ENCODE peak calls at places on chromosomes 5 and 9, in five cellular contexts. One of them, this sample, is unnamed.
A peak's percentile ranks its signal among the peaks of the same experiment; 100 is the strongest.

GRCh38 chr9:26682041-26682440 is 210.6 kb downstream of the CAAP1 start:
- DNase-seq in uterus: no peak
- DNase-seq in lower leg skin: no peak
- DNase-seq in CD8-positive, alpha-beta T cell: no peak
- DNase-seq in astrocyte of the spinal cord: no peak
- DNase-seq in this sample: no peak

GRCh38 chr5:151141535-151141934 is 16.0 kb downstream of the ANXA6 start:
- DNase-seq in lower leg skin: no peak
- DNase-seq in uterus: peak; percentile 64
- DNase-seq in astrocyte of the spinal cord: peak; percentile 39
- DNase-seq in CD8-positive, alpha-beta T cell: peak; percentile 74
- DNase-seq in this sample: no peak

GRCh38 chr5:138649775-138650174 is 74.6 kb upstream of the HSPA9 start:
- DNase-seq in uterus: no peak
- DNase-seq in lower leg skin: no peak
- DNase-seq in astrocyte of the spinal cord: no peak
- DNase-seq in CD8-positive, alpha-beta T cell: no peak
- DNase-seq in this sample: no peak

GRCh38 chr5:94080390-94080789 is 339.0 kb upstream of the POU5F2 start:
- DNase-seq in CD8-positive, alpha-beta T cell: no peak
- DNase-seq in astrocyte of the spinal cord: no peak
- DNase-seq in uterus: no peak
- DNase-seq in lower leg skin: no peak
- DNase-seq in this sample: no peak

GRCh38 chr9:114521846-114522245 is 16.6 kb upstream of the WHRN start:
- DNase-seq in astrocyte of the spinal cord: peak; percentile 27
- DNase-seq in CD8-positive, alpha-beta T cell: no peak
- DNase-seq in uterus: no peak
- DNase-seq in lower leg skin: no peak
- DNase-seq in this sample: no peak

GRCh38 chr9:115777610-115778009 is 376.0 kb upstream of the PAPPA start:
- DNase-seq in uterus: no peak
- DNase-seq in lower leg skin: no peak
- DNase-seq in astrocyte of the spinal cord: peak; percentile 9
- DNase-seq in CD8-positive, alpha-beta T cell: no peak
- DNase-seq in this sample: no peak

GRCh38 chr5:151733727-151734408 is 24.6 kb downstream of the ATOX1 start:
- DNase-seq in uterus: no peak
- DNase-seq in CD8-positive, alpha-beta T cell: no peak
- DNase-seq in lower leg skin: no peak
- DNase-seq in astrocyte of the spinal cord: peak; percentile 64
- DNase-seq in this sample: no peak

GRCh38 chr5:113760486-113760885 is 247.0 kb downstream of the YTHDC2 start:
- DNase-seq in CD8-positive, alpha-beta T cell: no peak
- DNase-seq in astrocyte of the spinal cord: no peak
- DNase-seq in lower leg skin: no peak
- DNase-seq in uterus: no peak
- DNase-seq in this sample: no peak

GRCh38 chr9:122642226-122642625 is 15.2 kb downstream of the OR1B1 start:
- DNase-seq in lower leg skin: no peak
- DNase-seq in CD8-positive, alpha-beta T cell: no peak
- DNase-seq in astrocyte of the spinal cord: no peak
- DNase-seq in uterus: no peak
- DNase-seq in this sample: no peak

GRCh38 chr9:38153152-38153909 is 84.3 kb upstream of the SHB start:
- DNase-seq in astrocyte of the spinal cord: no peak
- DNase-seq in uterus: no peak
- DNase-seq in CD8-positive, alpha-beta T cell: no peak
- DNase-seq in lower leg skin: no peak
- DNase-seq in this sample: no peak

GRCh38 chr5:153658606-153659005 is 168.1 kb downstream of the GRIA1 start:
- DNase-seq in astrocyte of the spinal cord: peak; percentile 13
- DNase-seq in CD8-positive, alpha-beta T cell: no peak
- DNase-seq in uterus: no peak
- DNase-seq in lower leg skin: no peak
- DNase-seq in this sample: no peak

GRCh38 chr9:70407081-70407503 is 7.4 kb downstream of the KLF9 start:
- DNase-seq in astrocyte of the spinal cord: peak; percentile 89
- DNase-seq in lower leg skin: no peak
- DNase-seq in uterus: no peak
- DNase-seq in CD8-positive, alpha-beta T cell: no peak
- DNase-seq in this sample: peak; percentile 89

GRCh38 chr5:137718611-137719010 is 17.3 kb downstream of the KLHL3 start:
- DNase-seq in lower leg skin: no peak
- DNase-seq in astrocyte of the spinal cord: no peak
- DNase-seq in uterus: no peak
- DNase-seq in CD8-positive, alpha-beta T cell: no peak
- DNase-seq in this sample: no peak

GRCh38 chr9:114269023-114269422 is 53.9 kb upstream of the ORM1 start:
- DNase-seq in uterus: no peak
- DNase-seq in CD8-positive, alpha-beta T cell: no peak
- DNase-seq in lower leg skin: no peak
- DNase-seq in astrocyte of the spinal cord: no peak
- DNase-seq in this sample: no peak

GRCh38 chr5:15575566-15576195 is 75.7 kb downstream of the FBXL7 start:
- DNase-seq in astrocyte of the spinal cord: no peak
- DNase-seq in lower leg skin: no peak
- DNase-seq in uterus: no peak
- DNase-seq in CD8-positive, alpha-beta T cell: no peak
- DNase-seq in this sample: no peak

GRCh38 chr5:142888469-142889085 is 118.4 kb downstream of the ARHGAP26 start:
- DNase-seq in uterus: no peak
- DNase-seq in astrocyte of the spinal cord: peak; percentile 57
- DNase-seq in lower leg skin: no peak
- DNase-seq in CD8-positive, alpha-beta T cell: no peak
- DNase-seq in this sample: no peak

GRCh38 chr5:131270809-131271208 is 7.0 kb downstream of the CDC42SE2 start:
- DNase-seq in CD8-positive, alpha-beta T cell: no peak
- DNase-seq in astrocyte of the spinal cord: peak; percentile 32
- DNase-seq in uterus: no peak
- DNase-seq in lower leg skin: no peak
- DNase-seq in this sample: no peak

GRCh38 chr5:108046955-108047670 is 334.8 kb downstream of the FBXL17 start:
- DNase-seq in astrocyte of the spinal cord: no peak
- DNase-seq in uterus: no peak
- DNase-seq in CD8-positive, alpha-beta T cell: no peak
- DNase-seq in lower leg skin: no peak
- DNase-seq in this sample: no peak

GRCh38 chr5:72584466-72584865 is 77.3 kb upstream of the ZNF366 start:
- DNase-seq in CD8-positive, alpha-beta T cell: no peak
- DNase-seq in uterus: no peak
- DNase-seq in lower leg skin: no peak
- DNase-seq in astrocyte of the spinal cord: no peak
- DNase-seq in this sample: peak; percentile 87

GRCh38 chr5:128227984-128228383 is 144.4 kb downstream of the SLC12A2 start:
- DNase-seq in CD8-positive, alpha-beta T cell: no peak
- DNase-seq in lower leg skin: peak; percentile 39
- DNase-seq in uterus: peak; percentile 22
- DNase-seq in astrocyte of the spinal cord: peak; percentile 97
- DNase-seq in this sample: peak; percentile 67

GRCh38 chr5:83564069-83564749 is 92.7 kb downstream of the VCAN start:
- DNase-seq in CD8-positive, alpha-beta T cell: no peak
- DNase-seq in astrocyte of the spinal cord: peak; percentile 65
- DNase-seq in lower leg skin: no peak
- DNase-seq in uterus: no peak
- DNase-seq in this sample: no peak

GRCh38 chr9:123267481-123268239 is 726 bp downstream of the STRBP start:
- DNase-seq in lower leg skin: no peak
- DNase-seq in uterus: peak; percentile 17
- DNase-seq in CD8-positive, alpha-beta T cell: peak; percentile 55
- DNase-seq in astrocyte of the spinal cord: no peak
- DNase-seq in this sample: no peak

GRCh38 chr5:83430130-83431010 is 41.2 kb upstream of the VCAN start:
- DNase-seq in uterus: peak; percentile 29
- DNase-seq in lower leg skin: peak; percentile 22
- DNase-seq in CD8-positive, alpha-beta T cell: peak; percentile 52
- DNase-seq in astrocyte of the spinal cord: peak; percentile 69
- DNase-seq in this sample: peak; percentile 9

GRCh38 chr5:94893404-94894145 is 275.1 kb downstream of the SLF1 start:
- DNase-seq in lower leg skin: no peak
- DNase-seq in uterus: no peak
- DNase-seq in CD8-positive, alpha-beta T cell: no peak
- DNase-seq in astrocyte of the spinal cord: peak; percentile 26
- DNase-seq in this sample: no peak

GRCh38 chr9:77731008-77731698 is 83.0 kb upstream of the GNA14 start:
- DNase-seq in uterus: no peak
- DNase-seq in CD8-positive, alpha-beta T cell: no peak
- DNase-seq in lower leg skin: no peak
- DNase-seq in astrocyte of the spinal cord: no peak
- DNase-seq in this sample: no peak

GRCh38 chr5:149177911-149178565 is 36.7 kb downstream of the ABLIM3 start:
- DNase-seq in astrocyte of the spinal cord: no peak
- DNase-seq in lower leg skin: no peak
- DNase-seq in uterus: no peak
- DNase-seq in CD8-positive, alpha-beta T cell: no peak
- DNase-seq in this sample: no peak

GRCh38 chr9:21710792-21711191 is 91.6 kb upstream of the MTAP start:
- DNase-seq in lower leg skin: no peak
- DNase-seq in CD8-positive, alpha-beta T cell: no peak
- DNase-seq in astrocyte of the spinal cord: peak; percentile 30
- DNase-seq in uterus: no peak
- DNase-seq in this sample: peak; percentile 70

GRCh38 chr9:129027685-129028191 is 393 bp downstream of the SH3GLB2 start:
- DNase-seq in astrocyte of the spinal cord: no peak
- DNase-seq in CD8-positive, alpha-beta T cell: no peak
- DNase-seq in lower leg skin: peak; percentile 47
- DNase-seq in uterus: no peak
- DNase-seq in this sample: no peak

DNA sequence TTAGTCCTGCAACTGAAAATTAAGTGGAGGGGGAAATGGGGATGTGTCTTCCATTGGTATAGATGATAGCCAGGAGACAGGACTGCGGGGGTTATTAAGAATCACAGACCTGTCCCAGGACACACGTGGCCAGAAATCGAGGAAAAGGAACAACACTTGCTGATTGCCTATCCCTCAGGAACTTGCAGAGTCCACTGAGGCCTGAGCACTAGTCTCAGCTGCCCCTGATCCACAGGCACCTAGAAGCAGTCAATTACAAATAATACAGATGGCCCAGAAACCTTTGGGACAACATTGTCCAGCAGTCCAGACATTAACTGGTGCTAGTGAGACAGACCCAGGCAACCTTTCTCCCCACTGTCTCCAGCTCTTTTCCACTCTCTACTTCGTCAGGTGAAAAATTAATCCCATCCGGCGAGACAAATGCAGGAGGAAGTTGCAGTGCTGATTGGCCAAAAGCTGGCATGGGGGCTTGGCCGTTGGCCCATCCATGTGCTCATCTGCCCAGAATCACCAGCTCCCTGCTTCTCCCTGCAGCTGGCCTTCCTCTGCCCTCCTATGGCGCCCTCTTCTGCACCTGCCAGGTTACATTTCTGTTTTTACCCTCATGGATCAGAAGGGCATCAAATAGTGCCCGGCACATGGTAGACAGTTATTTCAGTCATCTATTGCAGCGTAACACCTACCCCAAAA is 3.5 kb upstream of the B4GALT1 start:
- DNase-seq in CD8-positive, alpha-beta T cell: peak; percentile 65
- DNase-seq in uterus: no peak
- DNase-seq in astrocyte of the spinal cord: no peak
- DNase-seq in lower leg skin: peak; percentile 52
- DNase-seq in this sample: no peak
- TF ChIP-seq CTCF in CD8-positive, alpha-beta T cell: peak; percentile 23
- TF ChIP-seq CTCF in uterus: no peak
- TF ChIP-seq CTCF in astrocyte of the spinal cord: peak; percentile 48
- TF ChIP-seq CTCF in lower leg skin: no peak
- TF ChIP-seq CTCF in this sample: peak; percentile 51

GRCh38 chr9:131278421-131279111 is 2.3 kb upstream of the FAM78A start:
- DNase-seq in CD8-positive, alpha-beta T cell: peak; percentile 67
- DNase-seq in astrocyte of the spinal cord: no peak
- DNase-seq in lower leg skin: no peak
- DNase-seq in uterus: no peak
- DNase-seq in this sample: no peak
- H3K4me3 ChIP-seq in CD8-positive, alpha-beta T cell: peak overlapping the region; percentile 49
- H3K4me3 ChIP-seq in astrocyte of the spinal cord: no peak overlapping the region
- H3K4me3 ChIP-seq in lower leg skin: no peak overlapping the region
- H3K4me3 ChIP-seq in uterus: no peak overlapping the region
- H3K4me3 ChIP-seq in this sample: no peak overlapping the region

GRCh38 chr5:168295574-168296201 is 4.2 kb downstream of the WWC1 start:
- DNase-seq in uterus: no peak
- DNase-seq in CD8-positive, alpha-beta T cell: no peak
- DNase-seq in astrocyte of the spinal cord: peak; percentile 79
- DNase-seq in lower leg skin: no peak
- DNase-seq in this sample: no peak

GRCh38 chr5:168290902-168291280 is 554 bp upstream of the WWC1 start:
- DNase-seq in uterus: no peak
- DNase-seq in CD8-positive, alpha-beta T cell: no peak
- DNase-seq in lower leg skin: no peak
- DNase-seq in astrocyte of the spinal cord: no peak
- DNase-seq in this sample: no peak

GRCh38 chr5:168292783-168293696 is 1.6 kb downstream of the WWC1 start:
- DNase-seq in lower leg skin: no peak
- DNase-seq in CD8-positive, alpha-beta T cell: no peak
- DNase-seq in astrocyte of the spinal cord: no peak
- DNase-seq in uterus: no peak
- DNase-seq in this sample: no peak

GRCh38 chr5:168291281-168291960 is at the start of gene WWC1:
- DNase-seq in astrocyte of the spinal cord: no peak
- DNase-seq in uterus: no peak
- DNase-seq in lower leg skin: peak; percentile 43
- DNase-seq in CD8-positive, alpha-beta T cell: peak; percentile 63
- DNase-seq in this sample: no peak

DNA sequence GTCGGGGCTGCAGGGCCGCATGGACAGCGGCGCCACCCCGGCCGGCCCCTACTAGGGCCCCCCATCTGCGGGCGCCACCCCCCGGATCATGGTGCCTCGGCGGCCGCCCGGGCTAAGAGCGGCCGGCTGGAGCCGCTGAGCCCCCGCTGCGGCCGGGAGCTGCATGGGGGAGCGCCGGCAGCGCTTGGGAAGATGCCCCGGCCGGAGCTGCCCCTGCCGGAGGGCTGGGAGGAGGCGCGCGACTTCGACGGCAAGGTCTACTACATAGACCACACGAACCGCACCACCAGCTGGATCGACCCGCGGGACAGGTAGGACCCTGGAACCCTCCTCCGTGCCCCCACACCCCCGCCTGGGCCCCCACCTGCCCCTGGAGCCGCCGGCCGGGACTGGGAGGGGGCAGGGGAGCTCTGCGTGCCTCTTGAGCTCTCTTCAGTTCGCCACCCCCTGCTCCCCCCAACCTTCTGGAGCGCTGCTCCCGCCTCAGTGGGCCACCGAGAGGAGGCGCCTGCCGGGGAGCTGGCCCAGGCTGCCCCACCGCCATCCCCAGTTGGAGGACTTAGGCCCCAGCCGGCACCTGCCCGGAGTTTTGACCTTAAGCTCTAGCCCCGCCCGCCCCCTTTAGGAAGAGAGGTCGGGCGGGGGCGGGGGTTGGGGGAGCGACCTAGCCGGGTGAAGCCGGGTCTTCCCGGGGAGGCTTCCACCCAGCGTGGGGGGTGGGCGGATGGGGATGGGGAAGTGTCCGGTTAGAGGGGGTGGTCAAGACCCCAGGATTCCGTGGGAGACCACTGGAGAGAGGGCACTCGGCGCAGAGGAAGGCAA is 727 bp downstream of the WWC1 start:
- DNase-seq in CD8-positive, alpha-beta T cell: no peak
- DNase-seq in uterus: no peak
- DNase-seq in astrocyte of the spinal cord: no peak
- DNase-seq in lower leg skin: no peak
- DNase-seq in this sample: no peak
- TF ChIP-seq CTCF in CD8-positive, alpha-beta T cell: no peak
- TF ChIP-seq CTCF in uterus: no peak
- TF ChIP-seq CTCF in astrocyte of the spinal cord: peak; percentile 11
- TF ChIP-seq CTCF in lower leg skin: no peak
- TF ChIP-seq CTCF in this sample: peak; percentile 32

GRCh38 chr5:88690619-88691560 is 192.1 kb downstream of the MEF2C start:
- DNase-seq in astrocyte of the spinal cord: peak; percentile 79
- DNase-seq in CD8-positive, alpha-beta T cell: peak; percentile 74
- DNase-seq in lower leg skin: peak; percentile 48
- DNase-seq in uterus: peak; percentile 61
- DNase-seq in this sample: no peak
- H3K4me3 ChIP-seq in astrocyte of the spinal cord: peak overlapping the region; percentile 30
- H3K4me3 ChIP-seq in CD8-positive, alpha-beta T cell: peak overlapping the region; percentile 20
- H3K4me3 ChIP-seq in lower leg skin: no peak overlapping the region
- H3K4me3 ChIP-seq in uterus: no peak overlapping the region
- H3K4me3 ChIP-seq in this sample: peak overlapping the region; percentile 4